ENCODE peak calls at places on chromosomes 12 and 14, in four cellular contexts. H is activated CD4-positive, alpha-beta T cell treated with anti-CD3 and anti-CD28 coated beads, Interleukin-2, amount 10 ng/mL, durations not matched to agents 7 days and 5 days; C is NCI-H1417; J is uterus. Z is an unnamed sample.

GRCh38 chr12:10641735-10642500 is 28.5 kb upstream of the MAGOHB start:
- DNase-seq in J (no peak), H (no peak), C (no peak), Z (no peak)

GRCh38 chr14:105931808-105932483 is 405.6 kb downstream of the TMEM121 start:
- DNase-seq in H (peak), J (no peak), C (peak), Z (no peak)

GRCh38 chr12:42810006-42810405 is 220.5 kb upstream of the PRICKLE1 start:
- DNase-seq in C (peak), J (no peak), H (no peak), Z (no peak)

GRCh38 chr14:60506985-60507829 is 1.7 kb upstream of the SIX6 start:
- DNase-seq in J (no peak), C (no peak), H (no peak), Z (no peak)

GRCh38 chr12:6273931-6274687 is 36.4 kb upstream of the PLEKHG6 start:
- DNase-seq in J (no peak), H (no peak), C (peak), Z (peak)

GRCh38 chr14:90644882-90645281 is 171.3 kb downstream of the TTC7B start:
- DNase-seq in H (no peak), J (peak), C (no peak), Z (no peak)

GRCh38 chr12:50637870-50638481 is 125.9 kb upstream of the ATF1 start:
- DNase-seq in H (no peak), J (no peak), C (peak), Z (no peak)

GRCh38 chr14:79551591-79551990 is 659.7 kb downstream of the DIO2 start:
- DNase-seq in C (peak), J (no peak), H (no peak), Z (no peak)

GRCh38 chr12:49832836-49833421 is 4.7 kb upstream of the NCKAP5L start:
- DNase-seq in C (no peak), J (no peak), H (no peak), Z (no peak)

GRCh38 chr12:57464569-57464968 is 5.0 kb downstream of the GLI1 start:
- DNase-seq in J (no peak), C (no peak), H (no peak), Z (no peak)

GRCh38 chr14:86777950-86778602 is 1214.9 kb downstream of the GALC start:
- DNase-seq in H (no peak), J (no peak), C (no peak), Z (no peak)

GRCh38 chr12:6465467-6466183 is 4.9 kb downstream of the VAMP1 start:
- DNase-seq in C (peak), J (peak), H (peak), Z (no peak)

Z was measured in aorta.